ENCODE peak calls at places on chromosomes 6 and 20, in four cellular contexts. L, I, T and H are unnamed samples.

GRCh38 chr6:939526-940252 is 246.8 kb upstream of the EXOC2 start:
- DNase-seq in L (no peak), I (no peak), T (no peak), H (no peak)

GRCh38 chr6:37554480-37554819 is 54.8 kb upstream of the CCDC167 start:
- DNase-seq in L (no peak), I (no peak), T (no peak), H (no peak)

GRCh38 chr6:75747371-75747984 is 1.6 kb upstream of the MYO6 start:
- DNase-seq in L (no peak), I (no peak), T (no peak), H (no peak)

GRCh38 chr6:28209753-28210535 is 15.1 kb upstream of the ZSCAN9 start:
- DNase-seq in L (no peak), I (no peak), T (no peak), H (peak)

GRCh38 chr6:142171351-142171750 is 24.3 kb downstream of the VTA1 start:
- DNase-seq in L (no peak), I (no peak), T (no peak), H (no peak)

GRCh38 chr6:10429638-10430427 is 15.0 kb upstream of the TFAP2A start:
- DNase-seq in L (peak), I (peak), T (peak), H (peak)

GRCh38 chr6:74749211-74750142 is 456.4 kb downstream of the COL12A1 start:
- DNase-seq in L (no peak), I (peak), T (no peak), H (peak)

GRCh38 chr6:137197684-137198645 is 21.2 kb downstream of the IFNGR1 start:
- DNase-seq in L (no peak), I (no peak), T (no peak), H (no peak)

GRCh38 chr6:96704713-96705112 is 132.6 kb downstream of the GPR63 start:
- DNase-seq in L (no peak), I (no peak), T (no peak), H (peak)

GRCh38 chr20:24995741-24996448 is 3.3 kb upstream of the APMAP start:
- DNase-seq in L (no peak), I (peak), T (no peak), H (no peak)

GRCh38 chr20:42218566-42218965 is 600.4 kb upstream of the CHD6 start:
- DNase-seq in L (no peak), I (no peak), T (no peak), H (no peak)

GRCh38 chr6:14113951-14114350 is 3.6 kb upstream of the CD83 start:
- DNase-seq in L (no peak), I (no peak), T (no peak), H (no peak)

GRCh38 chr6:23963137-23963536 is 162.9 kb upstream of the NRSN1 start:
- DNase-seq in L (no peak), I (no peak), T (no peak), H (no peak)

GRCh38 chr6:133396225-133396624 is 155.1 kb downstream of the EYA4 start:
- DNase-seq in L (no peak), I (peak), T (no peak), H (peak)

GRCh38 chr6:160042014-160042773 is 73.3 kb downstream of the IGF2R start:
- DNase-seq in L (no peak), I (peak), T (no peak), H (peak)

GRCh38 chr6:36998723-36999466 is 6.6 kb upstream of the FGD2 start:
- DNase-seq in L (peak), I (no peak), T (peak), H (no peak)

GRCh38 chr20:59567585-59568508 is 36.5 kb upstream of the PHACTR3 start:
- DNase-seq in L (no peak), I (no peak), T (no peak), H (no peak)

GRCh38 chr6:149317656-149318571 is at the start of gene TAB2:
- DNase-seq in L (peak), I (peak), T (peak), H (peak)

GRCh38 chr6:31652925-31653724 is 664 bp upstream of the BAG6 start:
- DNase-seq in L (peak), I (peak), T (peak), H (no peak)

GRCh38 chr20:37102571-37102970 is 6.8 kb upstream of the RBL1 start:
- DNase-seq in L (no peak), I (no peak), T (no peak), H (no peak)

GRCh38 chr6:144344651-144345050 is 59.5 kb downstream of the UTRN start:
- DNase-seq in L (no peak), I (no peak), T (peak), H (no peak)